ENCODE peak calls at places on chromosome X, in seven cellular contexts. U, P, D, N, Y, H and A are unnamed samples.

GRCh38 chrX:54978448-54978847 is 15.5 kb downstream of the PFKFB1 start:
- DNase-seq in D (no peak), H (no peak), U (no peak), P (peak; percentile 57), Y (peak; percentile 79), N (peak; percentile 62), A (no peak)

GRCh38 chrX:153830632-153831434 is 489 bp upstream of the PDZD4 start:
- DNase-seq in N (no peak), Y (no peak), U (no peak), D (no peak), H (peak; percentile 48), P (no peak), A (no peak)

GRCh38 chrX:16838202-16839066 is 31.7 kb downstream of the RBBP7 start:
- DNase-seq in Y (no peak), P (peak; percentile 82), H (peak; percentile 16), U (peak; percentile 27), D (no peak), N (peak; percentile 86), A (no peak)

GRCh38 chrX:16082470-16083085 is 40.8 kb upstream of the GRPR start:
- DNase-seq in U (peak; percentile 19), H (peak; percentile 12), Y (no peak), D (peak; percentile 1), N (no peak), P (no peak), A (no peak)

GRCh38 chrX:14591976-14592375 is 62.6 kb downstream of the GLRA2 start:
- DNase-seq in H (no peak), P (peak; percentile 10), U (no peak), D (no peak), N (peak; percentile 21), Y (no peak), A (no peak)

GRCh38 chrX:11770320-11770719 is 12.3 kb downstream of the MSL3 start:
- DNase-seq in U (peak; percentile 55), N (peak; percentile 40), Y (peak; percentile 59), P (peak; percentile 25), H (peak; percentile 54), D (peak; percentile 59), A (peak; percentile 18)

GRCh38 chrX:150772150-150772970 is 79.2 kb downstream of the MTMR1 start:
- DNase-seq in H (peak; percentile 85), P (peak; percentile 12), U (peak; percentile 83), D (peak; percentile 87), N (peak; percentile 39), Y (peak; percentile 81), A (peak; percentile 82)

GRCh38 chrX:39582091-39582490 is 515.7 kb downstream of the BCOR start:
- DNase-seq in U (peak; percentile 50), H (no peak), D (no peak), P (peak; percentile 36), N (peak; percentile 51), Y (peak; percentile 38), A (no peak)

GRCh38 chrX:150955590-150955989 is 27.5 kb upstream of the HMGB3 start:
- DNase-seq in H (no peak), D (no peak), Y (no peak), U (no peak), P (no peak), N (no peak), A (no peak)

GRCh38 chrX:121109986-121110385 is 62.6 kb downstream of the GLUD2 start:
- DNase-seq in D (no peak), H (no peak), U (no peak), P (no peak), Y (no peak), N (no peak), A (no peak)

GRCh38 chrX:71652405-71652804 is 14.9 kb upstream of the LOC101059915 start:
- DNase-seq in U (peak; percentile 64), P (peak; percentile 27), D (peak; percentile 62), N (peak; percentile 36), Y (peak; percentile 72), H (peak; percentile 61), A (no peak)

GRCh38 chrX:104288269-104288668 is 33.5 kb upstream of the ESX1 start:
- DNase-seq in N (no peak), D (peak; percentile 65), H (no peak), U (no peak), Y (no peak), P (no peak), A (no peak)

GRCh38 chrX:153983321-153983729 is 10.8 kb downstream of the TMEM187 start:
- DNase-seq in H (no peak), Y (no peak), U (no peak), D (no peak), P (no peak), N (no peak), A (no peak)

GRCh38 chrX:78514852-78515251 is 144.3 kb downstream of the RTL3 start:
- DNase-seq in D (peak; percentile 90), N (peak; percentile 12), P (peak; percentile 4), U (peak; percentile 6), Y (peak; percentile 63), H (peak; percentile 76), A (no peak)

GRCh38 chrX:103155201-103155600 is 59.7 kb upstream of the BEX4 start:
- DNase-seq in U (no peak), N (no peak), P (no peak), D (no peak), Y (no peak), H (no peak), A (no peak)

GRCh38 chrX:48487362-48487785 is 11.4 kb downstream of the FTSJ1 start:
- DNase-seq in Y (peak; percentile 97), N (peak; percentile 99), D (peak; percentile 17), P (peak; percentile 99), H (no peak), U (no peak), A (peak; percentile 96)

GRCh38 chrX:118164138-118164537 is 47.5 kb upstream of the KLHL13 start:
- DNase-seq in H (no peak), P (peak; percentile 24), Y (peak; percentile 56), N (peak; percentile 29), U (no peak), D (no peak), A (no peak)

GRCh38 chrX:29257516-29257915 is 670.3 kb downstream of the IL1RAPL1 start:
- DNase-seq in P (peak; percentile 16), D (no peak), U (no peak), Y (no peak), H (no peak), N (peak; percentile 42), A (no peak)

GRCh38 chrX:7270018-7270417 is 122.1 kb upstream of the PUDP start:
- DNase-seq in H (no peak), D (no peak), N (no peak), P (no peak), U (no peak), Y (peak; percentile 3), A (no peak)

GRCh38 chrX:126064901-126065541 is 101.1 kb downstream of the DCAF12L2 start:
- DNase-seq in D (no peak), U (no peak), N (no peak), H (no peak), P (no peak), Y (no peak), A (no peak)

GRCh38 chrX:39507617-39508299 is 590.0 kb downstream of the BCOR start:
- DNase-seq in N (no peak), D (no peak), P (no peak), U (no peak), Y (no peak), H (no peak), A (no peak)

GRCh38 chrX:19237919-19238318 is 105.8 kb upstream of the PDHA1 start:
- DNase-seq in H (no peak), Y (no peak), U (no peak), N (no peak), P (no peak), D (no peak), A (no peak)

GRCh38 chrX:18886344-18887161 is 97.4 kb downstream of the PHKA2 start:
- DNase-seq in N (peak; percentile 42), H (peak; percentile 69), P (peak; percentile 26), D (peak; percentile 70), Y (peak; percentile 70), U (peak; percentile 76), A (peak; percentile 80)

GRCh38 chrX:39946822-39947221 is 150.9 kb downstream of the BCOR start:
- DNase-seq in D (no peak), H (no peak), Y (peak; percentile 77), U (no peak), N (peak; percentile 84), P (peak; percentile 80), A (no peak)

GRCh38 chrX:137166591-137166990 is 132.8 kb upstream of the GPR101 start:
- DNase-seq in P (no peak), N (no peak), U (peak; percentile 9), H (peak; percentile 51), D (peak; percentile 49), Y (peak; percentile 9), A (no peak)

GRCh38 chrX:129495941-129496340 is 27.3 kb downstream of the SMARCA1 start:
- DNase-seq in D (no peak), N (peak; percentile 60), P (peak; percentile 45), H (no peak), Y (peak; percentile 59), U (no peak), A (no peak)
- TF ChIP-seq CTCF in D (no peak), N (no peak), P (no peak), H (no peak), Y (no peak), U (no peak), A (no peak)

GRCh38 chrX:107773206-107773605 is 2.4 kb downstream of the TSC22D3 start:
- DNase-seq in Y (no peak), D (peak; percentile 66), P (no peak), H (peak; percentile 70), N (no peak), U (peak; percentile 43), A (no peak)

GRCh38 chrX:107775734-107776511 is at the start of gene TSC22D3:
- DNase-seq in N (peak; percentile 54), D (peak; percentile 75), H (peak; percentile 87), P (peak; percentile 31), U (peak; percentile 90), Y (peak; percentile 70), A (peak; percentile 89)

GRCh38 chrX:107776649-107777535 is 641 bp upstream of the NCBP2L start:
- DNase-seq in D (peak; percentile 88), U (peak; percentile 96), Y (peak; percentile 94), H (peak; percentile 92), N (peak; percentile 80), P (peak; percentile 69), A (peak; percentile 78)

GRCh38 chrX:107773906-107774435 is 1.6 kb downstream of the TSC22D3 start:
- DNase-seq in U (no peak), D (no peak), H (no peak), P (no peak), Y (no peak), N (no peak), A (no peak)

GRCh38 chrX:107775000-107775733 is 420 bp downstream of the TSC22D3 start:
- DNase-seq in U (peak; percentile 26), D (peak; percentile 16), Y (no peak), H (peak; percentile 35), N (no peak), P (no peak), A (no peak)
- TF ChIP-seq EZH2 in U (no peak), D (peak; percentile 42), Y (no peak), H (peak; percentile 41), N (peak; percentile 56), P (peak; percentile 54), A (no peak)

DNA sequence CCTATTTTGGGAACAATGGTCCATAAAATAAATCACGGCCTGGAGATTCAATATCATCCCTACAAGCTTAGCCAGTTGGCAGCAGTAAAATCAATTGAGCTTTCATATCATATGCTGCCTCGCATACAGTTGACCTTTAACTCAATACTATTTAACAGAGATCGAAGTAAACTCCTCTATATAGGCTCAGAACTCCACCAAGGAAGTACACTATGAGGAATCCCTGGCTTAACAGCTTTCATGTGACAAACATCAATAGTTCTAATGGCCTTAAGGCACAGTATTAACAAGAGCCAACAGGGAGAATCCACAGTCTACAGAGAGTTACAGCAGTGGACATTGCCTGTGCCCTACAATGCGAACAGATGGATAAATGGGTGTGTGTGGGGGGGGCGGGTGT is 98.1 kb upstream of the FAM9B start:
- DNase-seq in P (no peak), H (no peak), Y (no peak), D (no peak), U (no peak), N (no peak), A (no peak)
- H3K4me2 ChIP-seq in P (no peak overlapping the region), H (no peak overlapping the region), Y (no peak overlapping the region), D (no peak overlapping the region), U (no peak overlapping the region), N (no peak overlapping the region), A (no peak overlapping the region)

GRCh38 chrX:26778320-26778888 is 562.4 kb downstream of the MAGEB5 start:
- DNase-seq in N (no peak), P (no peak), D (peak; percentile 32), H (peak; percentile 24), Y (no peak), U (no peak), A (no peak)
- TF ChIP-seq CTCF in N (no peak), P (no peak), D (peak; percentile 61), H (peak; percentile 50), Y (peak; percentile 42), U (no peak), A (peak; percentile 56)